ENCODE peak calls at places on chromosomes 6 and 20, in six cellular contexts. V, N, O, T, A and B are unnamed samples.

GRCh38 chr20:51354769-51355319 is 187.7 kb downstream of the NFATC2 start:
- DNase-seq in V (peak), N (no peak), O (no peak), T (no peak), A (no peak), B (no peak)

GRCh38 chr6:33030245-33030644 is 20.9 kb upstream of the HLA-DOA start:
- DNase-seq in V (no peak), N (no peak), O (no peak), T (no peak), A (no peak), B (no peak)

GRCh38 chr20:32153156-32153665 is 43.7 kb downstream of the TM9SF4 start:
- DNase-seq in V (no peak), N (no peak), O (no peak), T (no peak), A (no peak), B (no peak)

GRCh38 chr6:118706702-118707101 is 55.3 kb upstream of the CEP85L start:
- DNase-seq in V (no peak), N (no peak), O (no peak), T (no peak), A (no peak), B (no peak)

GRCh38 chr6:41331401-41332150 is 3.8 kb upstream of the NCR2 start:
- DNase-seq in V (no peak), N (no peak), O (no peak), T (no peak), A (no peak), B (no peak)

GRCh38 chr6:106199998-106200397 is 113.9 kb downstream of the PRDM1 start:
- DNase-seq in V (no peak), N (no peak), O (no peak), T (peak), A (no peak), B (peak)

GRCh38 chr6:37882724-37883413 is 63.3 kb downstream of the ZFAND3 start:
- DNase-seq in V (no peak), N (no peak), O (no peak), T (peak), A (no peak), B (no peak)

GRCh38 chr6:44593539-44593944 is 206.0 kb downstream of the CDC5L start:
- DNase-seq in V (peak), N (no peak), O (peak), T (no peak), A (no peak), B (no peak)

GRCh38 chr20:1420066-1420465 is 27.2 kb upstream of the FKBP1A start:
- DNase-seq in V (no peak), N (no peak), O (no peak), T (no peak), A (no peak), B (no peak)

GRCh38 chr20:46894971-46895905 is 595 bp downstream of the EYA2 start:
- DNase-seq in V (no peak), N (peak), O (peak), T (peak), A (peak), B (peak)

DNA sequence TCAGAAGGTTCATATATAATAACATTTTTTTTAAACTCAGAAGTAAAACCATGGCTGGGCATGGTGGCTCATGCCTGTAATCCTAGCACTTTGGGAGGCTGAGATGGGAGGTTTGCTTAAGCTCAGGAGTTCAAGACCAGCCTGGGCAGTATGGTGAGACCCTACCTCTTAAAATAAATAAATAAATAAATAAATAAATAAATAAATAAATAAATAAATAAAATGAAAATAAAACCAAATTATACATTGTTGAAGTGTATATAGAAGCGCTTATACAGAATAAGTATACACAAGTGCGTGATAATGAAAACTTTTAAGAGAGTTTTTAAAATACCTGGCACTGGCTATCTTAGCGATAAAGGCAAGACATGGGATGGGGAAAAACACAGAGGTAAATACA is 71.6 kb downstream of the OR2B2 start:
- DNase-seq in V (no peak), N (no peak), O (no peak), T (no peak), A (no peak), B (no peak)
- H3K27ac ChIP-seq in V (no peak), N (no peak), O (no peak), T (no peak), A (no peak), B (no peak)

GRCh38 chr6:43532201-43532600 is 15.3 kb downstream of the POLR1C start:
- DNase-seq in V (no peak), N (no peak), O (no peak), T (no peak), A (no peak), B (no peak)
- H3K27ac ChIP-seq in V (no peak), N (no peak), O (no peak), T (no peak), A (no peak), B (no peak)

DNA sequence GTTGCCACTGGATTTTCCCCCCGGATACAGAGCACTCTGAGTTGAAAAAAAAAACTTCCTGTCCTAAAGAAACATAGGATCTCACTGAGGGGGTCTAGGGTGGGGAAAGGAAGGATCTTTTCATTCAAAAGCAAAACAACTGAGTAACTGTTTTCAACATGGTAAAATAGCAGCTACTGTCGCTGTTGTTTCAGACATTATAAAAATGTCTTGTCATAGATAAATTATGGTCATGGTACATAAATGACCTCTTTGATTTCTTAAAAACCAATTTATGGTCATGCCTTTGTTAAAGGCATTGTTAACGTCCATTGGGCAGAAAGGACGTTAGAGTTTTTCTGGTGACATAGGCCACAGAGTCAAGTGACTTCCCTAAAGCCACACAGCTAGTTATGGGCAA is 180.4 kb upstream of the DTNBP1 start:
- DNase-seq in V (no peak), N (no peak), O (no peak), T (no peak), A (no peak), B (no peak)
- H3K27ac ChIP-seq in V (no peak), N (no peak), O (no peak), T (no peak), A (no peak), B (no peak)

GRCh38 chr6:146895772-146896061 is 296.9 kb downstream of the ADGB start:
- DNase-seq in V (no peak), N (no peak), O (no peak), T (no peak), A (no peak), B (no peak)
- H3K27ac ChIP-seq in V (no peak), N (no peak), O (no peak), T (no peak), A (no peak), B (no peak)

GRCh38 chr6:137933696-137934095 is 66.6 kb downstream of the TNFAIP3 start:
- DNase-seq in V (peak), N (peak), O (no peak), T (peak), A (no peak), B (peak)

GRCh38 chr6:137936798-137937197 is 69.7 kb downstream of the TNFAIP3 start:
- DNase-seq in V (no peak), N (no peak), O (no peak), T (no peak), A (no peak), B (no peak)

GRCh38 chr6:137942736-137943135 is 75.7 kb downstream of the TNFAIP3 start:
- DNase-seq in V (no peak), N (no peak), O (no peak), T (no peak), A (no peak), B (no peak)

DNA sequence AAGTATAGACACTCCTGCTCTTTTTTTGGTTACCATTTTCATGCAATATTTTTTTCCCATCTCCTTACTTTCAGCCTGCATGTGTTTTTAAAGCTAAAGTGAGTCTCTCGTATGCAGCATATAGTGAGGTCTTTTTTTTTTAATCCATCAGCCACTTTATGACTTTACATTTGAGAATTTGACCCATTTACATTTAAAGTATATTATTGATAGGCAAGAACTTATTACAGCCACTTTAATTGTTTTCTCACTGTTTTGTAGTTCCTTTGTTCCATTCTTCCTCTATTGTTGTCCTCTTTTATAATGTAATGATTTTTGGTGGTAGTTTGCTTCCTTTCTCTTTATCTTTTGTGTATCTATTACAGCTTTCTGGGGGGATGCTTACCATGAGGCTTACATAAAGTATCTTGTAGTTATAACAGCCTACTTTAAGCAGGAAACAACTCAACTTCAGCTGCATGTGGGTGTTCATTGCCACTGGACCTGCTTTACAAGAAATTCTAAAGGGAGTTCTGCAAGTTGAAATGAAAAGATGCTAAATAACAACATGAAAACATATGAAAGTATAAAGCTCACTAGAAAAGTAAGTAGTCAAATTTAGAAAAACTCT is 71.8 kb downstream of the TNFAIP3 start:
- DNase-seq in V (no peak), N (no peak), O (no peak), T (no peak), A (no peak), B (no peak)
- H3K27ac ChIP-seq in V (no peak), N (no peak), O (no peak), T (no peak), A (no peak), B (no peak)

DNA sequence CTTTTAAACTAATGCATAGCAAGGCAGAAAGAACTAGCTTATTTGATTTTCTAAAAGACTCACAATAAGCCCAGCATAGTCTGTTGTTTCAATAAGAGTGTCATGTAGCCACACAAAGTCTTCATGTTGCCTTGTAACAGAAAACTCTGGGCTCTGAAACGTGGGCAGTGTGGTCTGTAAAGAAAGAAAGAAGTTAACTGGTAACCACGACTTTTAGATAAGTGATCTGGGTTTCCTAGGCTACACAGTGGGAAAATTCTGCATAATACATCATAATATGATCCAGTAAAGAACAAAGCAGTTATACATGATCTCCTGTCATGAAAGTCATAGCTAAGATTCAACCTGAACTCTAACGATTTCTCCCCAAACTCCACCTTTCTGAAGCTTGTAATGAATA is 13.3 kb downstream of the SNX5 start:
- DNase-seq in V (no peak), N (no peak), O (no peak), T (no peak), A (no peak), B (no peak)
- H3K27ac ChIP-seq in V (no peak), N (no peak), O (no peak), T (no peak), A (no peak), B (no peak)

DNA sequence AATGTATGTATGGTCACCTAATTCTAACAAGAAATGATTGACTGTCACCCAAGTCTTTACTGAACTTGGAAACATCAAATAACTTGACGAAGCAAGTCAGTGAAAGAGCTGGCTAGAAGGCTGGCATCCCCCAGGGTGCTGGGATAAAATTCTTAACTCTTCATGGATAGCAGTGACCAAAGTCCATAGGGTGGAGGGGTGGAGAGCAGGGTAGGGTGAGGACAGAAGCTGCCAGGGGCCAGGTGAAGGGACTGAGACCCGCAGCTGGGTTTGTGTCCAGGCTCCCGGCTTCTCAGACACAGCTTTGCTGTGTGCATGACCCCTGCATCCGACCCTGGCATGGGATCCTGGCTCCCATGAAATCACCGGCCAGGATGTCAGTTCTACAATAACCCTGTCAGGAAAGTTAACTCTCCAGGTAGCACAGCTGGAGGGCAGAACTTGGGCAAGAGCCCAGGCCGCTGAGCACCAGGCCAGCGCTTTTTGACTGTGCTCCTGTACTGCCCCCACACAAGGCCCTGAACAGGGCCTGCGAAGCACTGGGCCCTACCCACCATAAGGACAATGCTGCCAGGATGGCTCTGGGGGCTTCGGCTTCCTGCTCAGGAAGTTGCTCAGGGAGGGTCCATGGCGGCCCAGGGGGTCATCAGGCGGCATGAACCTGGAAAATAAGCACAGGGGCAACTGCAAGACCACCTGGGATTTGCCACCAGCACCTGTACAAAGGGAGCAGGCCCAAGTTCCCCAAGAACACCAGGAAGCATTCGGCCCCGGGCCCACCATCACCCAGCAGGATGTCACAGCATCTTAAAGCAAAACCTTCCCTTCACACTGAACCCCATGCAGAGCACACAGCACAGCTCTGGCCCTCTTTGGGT is 32.5 kb downstream of the ZC3H12D start:
- DNase-seq in V (no peak), N (no peak), O (no peak), T (no peak), A (no peak), B (no peak)
- H3K27ac ChIP-seq in V (no peak), N (no peak), O (no peak), T (no peak), A (no peak), B (no peak)

GRCh38 chr6:65416640-65417039 is 290.4 kb downstream of the EYS start:
- DNase-seq in V (no peak), N (no peak), O (no peak), T (no peak), A (no peak), B (no peak)
- H3K27ac ChIP-seq in V (no peak), N (no peak), O (no peak), T (no peak), A (no peak), B (no peak)